ENCODE peak calls at places on chromosomes 16 and 17, in four cellular contexts. Q, S, D and C are unnamed samples.

GRCh38 chr16:57867000-57867561 is 64.8 kb upstream of the KIFC3 start:
- DNase-seq in Q (no peak), S (peak; percentile 10), D (no peak), C (no peak)

GRCh38 chr16:67499159-67499558 is 15.8 kb upstream of the AGRP start:
- DNase-seq in Q (no peak), S (peak; percentile 19), D (no peak), C (no peak)

GRCh38 chr17:62653002-62653830 is 25.7 kb downstream of the MRC2 start:
- DNase-seq in Q (peak; percentile 99), S (peak; percentile 31), D (peak; percentile 95), C (peak; percentile 80)

GRCh38 chr17:48510761-48511604 is 19.8 kb downstream of the HOXB1 start:
- DNase-seq in Q (no peak), S (peak; percentile 71), D (no peak), C (no peak)

GRCh38 chr16:70432304-70432799 is 6.5 kb downstream of the ST3GAL2 start:
- DNase-seq in Q (no peak), S (no peak), D (no peak), C (peak; percentile 39)

GRCh38 chr17:51298508-51299371 is 38.4 kb downstream of the UTP18 start:
- DNase-seq in Q (peak; percentile 75), S (peak; percentile 54), D (peak; percentile 43), C (peak; percentile 48)

GRCh38 chr17:70848785-70849184 is 679.5 kb downstream of the KCNJ2 start:
- DNase-seq in Q (no peak), S (peak; percentile 78), D (no peak), C (no peak)

GRCh38 chr17:10600551-10600950 is 51.1 kb upstream of the MYH2 start:
- DNase-seq in Q (no peak), S (peak; percentile 45), D (no peak), C (no peak)

GRCh38 chr16:69514366-69514765 is 51.4 kb upstream of the NFAT5 start:
- DNase-seq in Q (no peak), S (no peak), D (no peak), C (no peak)

GRCh38 chr17:58886514-58886913 is 130.9 kb downstream of the PPM1E start:
- DNase-seq in Q (no peak), S (no peak), D (no peak), C (no peak)

GRCh38 chr16:76277099-76278030 is at the start of gene CNTNAP4:
- DNase-seq in Q (peak; percentile 18), S (no peak), D (peak; percentile 50), C (no peak)

GRCh38 chr17:79685121-79685520 is 45.6 kb upstream of the ENPP7 start:
- DNase-seq in Q (no peak), S (no peak), D (no peak), C (no peak)

GRCh38 chr17:17067277-17067676 is 25.0 kb downstream of the MPRIP start:
- DNase-seq in Q (peak; percentile 63), S (peak; percentile 55), D (peak; percentile 22), C (no peak)

GRCh38 chr17:58677204-58677880 is 14.5 kb downstream of the TEX14 start:
- DNase-seq in Q (no peak), S (peak; percentile 78), D (no peak), C (peak; percentile 15)

GRCh38 chr17:21223086-21223485 is 9.1 kb upstream of the TMEM11 start:
- DNase-seq in Q (no peak), S (no peak), D (no peak), C (no peak)

GRCh38 chr16:47276522-47276921 is 132.8 kb upstream of the NETO2 start:
- DNase-seq in Q (no peak), S (no peak), D (no peak), C (no peak)

GRCh38 chr16:77300232-77300631 is 101.0 kb downstream of the SYCE1L start:
- DNase-seq in Q (no peak), S (no peak), D (no peak), C (no peak)

GRCh38 chr16:22188595-22189442 is 17.3 kb upstream of the EEF2K start:
- DNase-seq in Q (peak; percentile 83), S (peak; percentile 95), D (peak; percentile 75), C (peak; percentile 89)

GRCh38 chr16:47461598-47462266 is 601 bp downstream of the PHKB start:
- DNase-seq in Q (peak; percentile 66), S (peak; percentile 48), D (no peak), C (peak; percentile 69)

GRCh38 chr17:74730491-74731346 is 6.3 kb upstream of the RAB37 start:
- DNase-seq in Q (no peak), S (no peak), D (no peak), C (no peak)

GRCh38 chr17:34665803-34666763 is 86.7 kb downstream of the TMEM132E start:
- DNase-seq in Q (peak; percentile 55), S (no peak), D (peak; percentile 84), C (no peak)

GRCh38 chr17:16818340-16818739 is 128.3 kb downstream of the CCDC144A start:
- DNase-seq in Q (peak; percentile 4), S (no peak), D (peak; percentile 31), C (no peak)

GRCh38 chr16:77898671-77899211 is 110.4 kb downstream of the VAT1L start:
- DNase-seq in Q (no peak), S (peak; percentile 89), D (no peak), C (peak; percentile 90)

GRCh38 chr16:53291757-53292392 is 142.4 kb upstream of the RBL2 start:
- DNase-seq in Q (no peak), S (peak; percentile 47), D (no peak), C (no peak)

GRCh38 chr17:15919466-15919865 is 25.5 kb upstream of the ADORA2B start:
- DNase-seq in Q (no peak), S (no peak), D (no peak), C (no peak)

GRCh38 chr17:41977991-41978390 is 11.4 kb downstream of the CNP start:
- DNase-seq in Q (no peak), S (no peak), D (no peak), C (no peak)

GRCh38 chr17:18256351-18256750 is 2.2 kb downstream of the FLII start:
- DNase-seq in Q (no peak), S (no peak), D (no peak), C (no peak)

GRCh38 chr17:18258356-18259038 is at the start of gene FLII:
- DNase-seq in Q (peak; percentile 72), S (peak; percentile 17), D (peak; percentile 82), C (peak; percentile 34)

GRCh38 chr17:18256776-18257175 is 1.8 kb downstream of the FLII start:
- DNase-seq in Q (no peak), S (no peak), D (no peak), C (no peak)

GRCh38 chr17:18257747-18258355 is 687 bp downstream of the FLII start:
- DNase-seq in Q (peak; percentile 84), S (peak; percentile 62), D (peak; percentile 87), C (peak; percentile 86)

DNA sequence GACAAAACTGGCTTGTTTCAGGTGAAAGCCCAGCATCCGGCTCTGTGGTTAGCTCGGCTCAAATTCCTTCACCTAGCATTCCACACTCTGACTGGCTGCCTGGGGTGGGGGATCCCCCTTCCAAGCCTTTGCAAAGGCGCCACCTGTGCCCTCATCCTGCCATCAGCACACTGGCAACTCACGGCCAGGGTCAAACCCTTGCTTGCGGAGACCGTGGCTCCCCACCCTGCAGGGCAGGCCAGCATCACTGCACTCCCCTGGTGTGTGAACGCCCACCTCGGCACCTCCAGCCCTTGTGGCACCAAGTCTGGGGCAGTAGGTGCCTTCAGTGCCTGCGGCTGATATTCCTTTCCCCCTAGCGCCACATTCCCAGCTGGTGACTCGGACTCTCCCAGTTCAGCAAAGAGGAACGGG is 1.3 kb downstream of the FLII start:
- DNase-seq in Q (peak; percentile 68), S (no peak), D (peak; percentile 80), C (no peak)
- H2AK5ac ChIP-seq in Q (peak overlapping the region; percentile 80), S (peak overlapping the region; percentile 97), D (no peak overlapping the region), C (no peak overlapping the region)

DNA sequence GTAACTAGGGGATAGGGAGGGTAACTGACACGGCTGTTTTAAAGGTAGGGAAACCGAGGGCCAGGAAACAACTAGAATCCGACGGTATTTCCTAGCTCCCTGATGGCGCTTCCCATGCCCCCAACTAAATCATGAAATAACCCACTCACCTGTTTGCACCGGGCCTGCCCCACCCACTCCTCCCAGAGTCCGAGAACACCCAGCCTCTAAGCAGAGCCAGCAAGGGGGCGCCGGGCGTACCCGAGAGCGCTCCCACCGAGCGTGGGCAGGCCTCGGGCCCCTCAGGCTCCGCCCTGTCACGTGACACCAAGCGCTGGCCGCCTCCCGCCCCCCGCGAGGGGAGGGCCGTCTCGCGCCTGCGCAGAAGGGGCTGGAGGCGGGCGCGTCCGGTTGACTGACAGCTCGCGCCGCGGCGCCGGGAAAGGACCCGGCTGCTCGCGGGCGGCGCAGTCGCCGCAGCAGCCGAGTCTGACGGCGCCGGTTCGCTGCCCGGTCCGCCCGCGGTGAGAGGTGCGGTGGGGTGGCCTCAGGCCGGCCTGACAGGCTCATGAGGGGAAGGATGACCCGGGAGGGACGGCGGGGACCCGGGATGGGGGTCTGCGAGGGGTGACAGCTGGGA is at the start of gene KIAA0513:
- DNase-seq in Q (peak; percentile 93), S (peak; percentile 90), D (peak; percentile 91), C (peak; percentile 93)
- H2AK5ac ChIP-seq in Q (no peak within 1 kb of the TSS), S (peak within 1 kb of the TSS; percentile 37), D (no peak within 1 kb of the TSS), C (no peak within 1 kb of the TSS)

GRCh38 chr17:28545141-28545503 is 7.3 kb downstream of the UNC119 start:
- DNase-seq in Q (no peak), S (no peak), D (no peak), C (no peak)
- H2AK5ac ChIP-seq in Q (no peak overlapping the region), S (no peak overlapping the region), D (no peak overlapping the region), C (no peak overlapping the region)

DNA sequence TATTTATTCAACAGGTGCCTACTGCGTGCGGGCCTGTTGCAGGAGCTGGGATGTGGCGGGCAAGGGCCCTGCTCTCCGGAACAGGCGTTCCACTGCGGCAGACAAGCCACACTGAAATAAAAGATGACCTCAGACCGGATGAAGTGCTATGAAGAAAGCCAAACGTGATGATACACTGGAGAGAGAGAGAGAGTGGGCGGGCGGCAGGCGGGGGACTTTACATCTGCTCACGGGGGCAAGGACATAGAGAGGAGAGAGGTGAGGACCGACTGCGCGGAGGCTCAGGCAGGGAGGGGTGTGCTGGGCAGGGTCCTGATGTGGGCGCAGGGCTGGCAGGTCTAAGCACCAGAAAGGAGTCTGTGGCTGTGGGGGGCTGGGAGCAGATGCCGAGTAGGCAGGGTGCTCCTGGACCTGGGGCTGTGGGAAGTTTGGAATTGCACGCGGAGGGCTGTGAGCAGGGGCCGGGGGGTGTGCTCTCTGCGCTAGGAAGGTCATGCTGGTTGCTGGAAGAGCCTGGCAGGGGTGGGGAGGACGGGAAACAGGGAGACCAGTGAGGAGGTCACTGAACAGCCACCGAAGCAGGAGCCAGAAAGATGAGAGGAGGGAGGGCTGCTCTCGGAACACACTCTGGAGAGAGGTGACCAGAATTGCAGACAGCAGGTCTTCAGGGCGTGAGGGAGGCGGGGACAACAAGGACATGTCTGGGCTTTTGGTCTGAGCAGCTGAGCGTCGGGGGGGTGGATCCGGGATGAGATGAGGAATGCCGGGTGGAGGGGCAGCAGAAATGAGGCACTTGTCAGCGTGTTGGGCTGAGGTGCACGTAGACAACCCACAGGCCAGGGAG is 9.9 kb downstream of the MXRA7 start:
- DNase-seq in Q (peak; percentile 46), S (peak; percentile 93), D (no peak), C (peak; percentile 94)
- H2AK5ac ChIP-seq in Q (no peak overlapping the region), S (peak overlapping the region; percentile 95), D (no peak overlapping the region), C (peak overlapping the region; percentile 98)

GRCh38 chr17:61479493-61480413 is 27.5 kb downstream of the TBX4 start:
- DNase-seq in Q (no peak), S (no peak), D (peak; percentile 32), C (no peak)
- H2AK5ac ChIP-seq in Q (no peak overlapping the region), S (no peak overlapping the region), D (no peak overlapping the region), C (no peak overlapping the region)